ENCODE peak calls at places on chromosomes 2 and 18, in eight cellular contexts. One of them, this sample, is unnamed.

GRCh38 chr2:133871810-133872209 is 303.5 kb upstream of the NCKAP5 start:
- DNase-seq in Ammon's horn: no peak
- DNase-seq in sciatic nerve: no peak
- DNase-seq in breast epithelium: no peak
- DNase-seq in ELR: peak
- DNase-seq in coronary artery: no peak
- DNase-seq in HFF-Myc: no peak
- DNase-seq in NCI-H1105 treated with DMSO at 0.1 percent for 48 hours: no peak
- DNase-seq in this sample: no peak

GRCh38 chr18:26941608-26942007 is 76.1 kb upstream of the AQP4 start:
- DNase-seq in Ammon's horn: peak
- DNase-seq in sciatic nerve: no peak
- DNase-seq in ELR: no peak
- DNase-seq in NCI-H1105 treated with DMSO at 0.1 percent for 48 hours: peak
- DNase-seq in coronary artery: no peak
- DNase-seq in breast epithelium: no peak
- DNase-seq in HFF-Myc: no peak
- DNase-seq in this sample: no peak

GRCh38 chr2:197805598-197806316 is 1.4 kb downstream of the PLCL1 start:
- DNase-seq in sciatic nerve: no peak
- DNase-seq in breast epithelium: no peak
- DNase-seq in NCI-H1105 treated with DMSO at 0.1 percent for 48 hours: no peak
- DNase-seq in coronary artery: no peak
- DNase-seq in Ammon's horn: peak
- DNase-seq in HFF-Myc: no peak
- DNase-seq in ELR: no peak
- DNase-seq in this sample: no peak

GRCh38 chr2:197077336-197077735 is 150.8 kb upstream of the PGAP1 start:
- DNase-seq in NCI-H1105 treated with DMSO at 0.1 percent for 48 hours: no peak
- DNase-seq in coronary artery: no peak
- DNase-seq in sciatic nerve: no peak
- DNase-seq in breast epithelium: no peak
- DNase-seq in Ammon's horn: no peak
- DNase-seq in ELR: no peak
- DNase-seq in HFF-Myc: no peak
- DNase-seq in this sample: no peak

GRCh38 chr2:221958224-221958623 is 340.6 kb downstream of the PAX3 start:
- DNase-seq in NCI-H1105 treated with DMSO at 0.1 percent for 48 hours: no peak
- DNase-seq in HFF-Myc: no peak
- DNase-seq in Ammon's horn: no peak
- DNase-seq in breast epithelium: no peak
- DNase-seq in coronary artery: no peak
- DNase-seq in sciatic nerve: no peak
- DNase-seq in ELR: peak
- DNase-seq in this sample: no peak

GRCh38 chr2:207528980-207529329 is 807 bp upstream of the CREB1 start:
- DNase-seq in coronary artery: peak
- DNase-seq in HFF-Myc: no peak
- DNase-seq in ELR: peak
- DNase-seq in Ammon's horn: no peak
- DNase-seq in NCI-H1105 treated with DMSO at 0.1 percent for 48 hours: no peak
- DNase-seq in breast epithelium: peak
- DNase-seq in sciatic nerve: no peak
- DNase-seq in this sample: no peak

GRCh38 chr2:232776435-232776834 is at the start of gene KCNJ13:
- DNase-seq in HFF-Myc: no peak
- DNase-seq in NCI-H1105 treated with DMSO at 0.1 percent for 48 hours: no peak
- DNase-seq in sciatic nerve: no peak
- DNase-seq in breast epithelium: no peak
- DNase-seq in coronary artery: no peak
- DNase-seq in ELR: peak
- DNase-seq in Ammon's horn: no peak
- DNase-seq in this sample: no peak

GRCh38 chr2:127047716-127048617 is 59.0 kb downstream of the BIN1 start:
- DNase-seq in HFF-Myc: no peak
- DNase-seq in coronary artery: peak
- DNase-seq in NCI-H1105 treated with DMSO at 0.1 percent for 48 hours: no peak
- DNase-seq in ELR: no peak
- DNase-seq in Ammon's horn: no peak
- DNase-seq in sciatic nerve: peak
- DNase-seq in breast epithelium: peak
- DNase-seq in this sample: no peak

GRCh38 chr2:172461591-172462392 is 34.4 kb downstream of the ITGA6 start:
- DNase-seq in sciatic nerve: peak
- DNase-seq in coronary artery: no peak
- DNase-seq in Ammon's horn: peak
- DNase-seq in ELR: peak
- DNase-seq in breast epithelium: no peak
- DNase-seq in NCI-H1105 treated with DMSO at 0.1 percent for 48 hours: peak
- DNase-seq in HFF-Myc: no peak
- DNase-seq in this sample: peak

GRCh38 chr2:239662413-239663120 is 261.7 kb upstream of the HDAC4 start:
- DNase-seq in Ammon's horn: no peak
- DNase-seq in HFF-Myc: no peak
- DNase-seq in ELR: no peak
- DNase-seq in coronary artery: no peak
- DNase-seq in sciatic nerve: no peak
- DNase-seq in NCI-H1105 treated with DMSO at 0.1 percent for 48 hours: no peak
- DNase-seq in breast epithelium: no peak
- DNase-seq in this sample: no peak

GRCh38 chr2:138274421-138275291 is 226.9 kb upstream of the SPOPL start:
- DNase-seq in HFF-Myc: peak
- DNase-seq in breast epithelium: no peak
- DNase-seq in NCI-H1105 treated with DMSO at 0.1 percent for 48 hours: no peak
- DNase-seq in sciatic nerve: no peak
- DNase-seq in coronary artery: no peak
- DNase-seq in ELR: peak
- DNase-seq in Ammon's horn: no peak
- DNase-seq in this sample: no peak

This sample was measured in Right ventricle myocardium inferior.